ENCODE peak calls at places on chromosome 22, in five cellular contexts. S, B, T, Q and U are unnamed samples.

GRCh38 chr22:40107756-40108437 is 69.8 kb upstream of the TNRC6B start:
- DNase-seq in T (no peak), B (peak), Q (peak), S (peak), U (no peak)

GRCh38 chr22:19612866-19613572 is 88.8 kb upstream of the CLDN5 start:
- DNase-seq in Q (no peak), T (no peak), S (no peak), B (no peak), U (no peak)

GRCh38 chr22:39276461-39277134 is 31.8 kb upstream of the PDGFB start:
- DNase-seq in B (no peak), Q (no peak), T (no peak), S (no peak), U (no peak)

GRCh38 chr22:28907311-28908008 is 24.1 kb downstream of the ZNRF3 start:
- DNase-seq in T (no peak), B (no peak), S (no peak), Q (no peak), U (no peak)

GRCh38 chr22:23164091-23164490 is 16.2 kb upstream of the BCR start:
- DNase-seq in Q (no peak), T (no peak), B (no peak), S (no peak), U (no peak)

GRCh38 chr22:38871360-38872171 is 450 bp downstream of the CBX6 start:
- DNase-seq in Q (peak), B (no peak), T (no peak), S (no peak), U (peak)

GRCh38 chr22:42785706-42786499 is 65.2 kb upstream of the A4GALT start:
- DNase-seq in S (no peak), B (no peak), T (no peak), Q (no peak), U (no peak)

GRCh38 chr22:47027766-47028165 is 265.3 kb downstream of the TBC1D22A start:
- DNase-seq in T (no peak), Q (no peak), S (no peak), B (peak), U (no peak)

GRCh38 chr22:19878461-19879247 is 24.0 kb upstream of the GNB1L start:
- DNase-seq in B (no peak), Q (no peak), S (peak), T (peak), U (peak)

GRCh38 chr22:20319041-20319744 is 667 bp downstream of the DGCR6L start:
- DNase-seq in B (no peak), Q (no peak), S (no peak), T (no peak), U (peak)

GRCh38 chr22:41229215-41229614 is 11.5 kb downstream of the CHADL start:
- DNase-seq in B (no peak), Q (no peak), T (no peak), S (no peak), U (no peak)

GRCh38 chr22:39182478-39183030 is 30.1 kb upstream of the CBX7 start:
- DNase-seq in S (no peak), T (no peak), Q (no peak), B (no peak), U (peak)

GRCh38 chr22:39013923-39014722 is at the start of gene APOBEC3C:
- DNase-seq in Q (peak), S (peak), B (peak), T (peak), U (peak)

GRCh38 chr22:37999640-38000272 is 15.4 kb upstream of the SOX10 start:
- DNase-seq in B (no peak), T (peak), S (no peak), Q (peak), U (no peak)

GRCh38 chr22:28348613-28349012 is 331.0 kb downstream of the TTC28 start:
- DNase-seq in B (no peak), S (no peak), T (no peak), Q (no peak), U (no peak)

GRCh38 chr22:40932396-40932795 is 18.8 kb upstream of the RBX1 start:
- DNase-seq in Q (no peak), T (no peak), S (no peak), B (no peak), U (no peak)

GRCh38 chr22:39275814-39276443 is 31.1 kb upstream of the PDGFB start:
- DNase-seq in S (no peak), T (no peak), Q (no peak), B (no peak), U (no peak)

GRCh38 chr22:28341001-28341400 is 338.6 kb downstream of the TTC28 start:
- DNase-seq in T (no peak), Q (no peak), B (no peak), S (no peak), U (no peak)

GRCh38 chr22:24216541-24217209 is 28.2 kb downstream of the GGT5 start:
- DNase-seq in Q (no peak), S (no peak), T (no peak), B (no peak), U (no peak)

GRCh38 chr22:19822301-19823117 is 32.2 kb downstream of the GNB1L start:
- DNase-seq in S (no peak), B (peak), Q (peak), T (no peak), U (peak)

GRCh38 chr22:50059185-50059880 is 1.2 kb upstream of the TTLL8 start:
- DNase-seq in B (peak), S (no peak), Q (no peak), T (no peak), U (no peak)

DNA sequence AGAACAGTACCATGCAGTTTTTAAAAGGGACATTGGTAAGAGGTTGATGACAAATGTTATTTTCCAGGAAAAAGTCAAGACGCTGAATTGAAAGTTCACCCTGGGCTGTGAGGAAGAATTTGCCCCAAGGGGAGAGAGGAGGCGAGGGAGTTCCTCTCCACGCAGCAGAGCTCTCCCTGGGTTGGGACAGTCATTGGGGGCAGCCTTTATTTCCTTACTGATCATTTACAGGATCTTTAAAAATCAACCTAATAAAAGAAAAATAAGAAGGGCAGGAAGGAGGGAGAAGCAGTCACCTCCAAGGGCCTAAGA is 49.9 kb upstream of the WNT7B start:
- DNase-seq in B (no peak), T (no peak), S (no peak), Q (no peak), U (no peak)
- H3K4me3 ChIP-seq in B (peak), T (peak), S (no peak), Q (peak), U (peak)

GRCh38 chr22:31953251-31953650 is 8.9 kb downstream of the YWHAH start:
- DNase-seq in Q (no peak), S (no peak), B (no peak), T (no peak), U (no peak)

GRCh38 chr22:31952094-31952401 is 7.7 kb downstream of the YWHAH start:
- DNase-seq in B (no peak), S (no peak), T (no peak), Q (no peak), U (no peak)

GRCh38 chr22:31950226-31950625 is 5.9 kb downstream of the YWHAH start:
- DNase-seq in Q (no peak), B (no peak), T (no peak), S (no peak), U (no peak)

GRCh38 chr22:31952459-31952858 is 8.1 kb downstream of the YWHAH start:
- DNase-seq in S (no peak), B (no peak), Q (no peak), T (no peak), U (no peak)

GRCh38 chr22:31951201-31952093 is 7.1 kb downstream of the YWHAH start:
- DNase-seq in T (no peak), S (no peak), Q (no peak), B (no peak), U (no peak)
- H3K4me3 ChIP-seq in T (no peak), S (no peak), Q (peak), B (no peak), U (no peak)

GRCh38 chr22:48738204-48738980 is 1089.3 kb downstream of the BRD1 start:
- DNase-seq in Q (no peak), S (no peak), T (no peak), B (no peak), U (no peak)

GRCh38 chr22:48734359-48734758 is 1093.3 kb downstream of the BRD1 start:
- DNase-seq in B (no peak), S (no peak), T (no peak), Q (no peak), U (peak)

GRCh38 chr22:48737461-48738203 is 1090.0 kb downstream of the BRD1 start:
- DNase-seq in S (no peak), T (no peak), Q (no peak), B (no peak), U (no peak)

GRCh38 chr22:48734961-48735360 is 1092.7 kb downstream of the BRD1 start:
- DNase-seq in T (no peak), B (no peak), Q (no peak), S (no peak), U (peak)

DNA sequence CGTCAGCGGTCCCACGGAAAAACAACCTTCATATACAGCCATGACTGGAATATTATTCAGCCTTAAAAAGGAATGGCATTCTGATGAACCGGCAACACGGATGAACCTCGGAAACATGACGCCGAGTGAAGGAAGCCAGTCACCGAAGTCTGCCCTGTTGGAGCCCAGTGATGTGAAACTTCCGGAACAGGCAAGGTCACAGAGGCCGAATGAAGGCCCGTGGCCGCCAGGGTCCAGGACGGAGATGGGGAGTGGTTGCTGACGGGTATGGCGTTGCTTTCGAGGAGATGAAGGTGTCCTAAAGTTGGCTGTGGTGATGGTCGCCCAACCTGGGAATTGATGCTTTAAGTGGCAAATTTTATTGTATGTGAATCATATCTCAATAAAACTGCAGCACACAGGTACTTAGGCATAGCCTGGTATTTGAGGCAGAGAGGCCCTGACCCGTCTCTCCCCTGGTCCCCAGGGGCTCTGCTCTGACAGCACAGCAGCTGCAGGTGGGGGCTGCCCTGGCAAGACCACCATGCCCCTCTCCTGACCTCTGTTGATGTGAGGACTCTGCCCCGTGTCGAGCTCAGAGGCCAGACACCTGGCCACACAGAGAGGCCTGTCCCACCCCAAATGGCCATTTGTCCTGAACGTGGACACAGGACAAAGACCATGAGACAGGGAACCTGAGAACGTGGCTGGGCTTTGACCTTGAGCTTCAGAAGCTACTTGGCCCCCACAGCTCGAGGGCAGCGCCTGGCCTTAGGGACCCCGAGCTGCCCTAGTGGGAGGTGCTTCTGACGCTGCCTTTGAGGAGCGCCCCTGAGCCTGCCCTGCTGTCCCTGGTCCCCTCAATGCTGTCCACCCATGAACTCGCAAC is 1090.8 kb downstream of the BRD1 start:
- DNase-seq in S (no peak), T (no peak), B (no peak), Q (no peak), U (peak)
- H3K4me3 ChIP-seq in S (no peak), T (no peak), B (no peak), Q (no peak), U (no peak)

DNA sequence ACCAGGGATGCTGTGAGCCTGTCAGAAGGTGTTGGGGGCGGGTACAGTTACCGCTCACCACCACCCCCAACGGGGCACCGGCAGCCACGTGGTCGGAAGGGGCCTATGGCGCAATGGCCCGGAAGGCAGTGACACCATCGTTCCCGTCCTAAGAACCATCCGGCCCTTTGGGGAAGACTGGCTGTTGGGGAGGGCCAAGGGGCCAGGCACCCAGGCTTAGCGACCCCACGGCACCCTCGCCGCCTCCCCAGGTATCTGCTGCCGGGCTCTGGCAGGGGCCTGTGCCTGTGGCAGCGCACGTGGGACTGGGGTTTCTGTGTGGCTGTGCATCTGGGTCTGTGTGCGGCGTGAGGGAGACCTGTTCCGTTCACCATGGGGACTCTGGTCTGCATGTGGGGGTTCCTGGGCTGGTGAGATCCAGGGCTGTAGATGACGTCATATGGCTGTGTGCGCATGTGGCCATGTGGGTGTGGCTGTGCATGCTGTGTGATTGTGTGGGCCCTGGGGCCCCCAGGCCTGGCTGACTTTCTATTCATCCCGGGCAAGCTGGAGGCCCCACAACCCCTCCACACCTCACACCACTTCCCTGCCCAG is 703 bp downstream of the OSM start:
- DNase-seq in B (peak), Q (no peak), T (no peak), S (peak), U (peak)
- H3K4me3 ChIP-seq in B (peak), Q (peak), T (peak), S (peak), U (peak)

GRCh38 chr22:36253523-36254490 is 874 bp downstream of the APOL1 start:
- DNase-seq in Q (no peak), S (no peak), B (peak), T (peak), U (peak)
- H3K4me3 ChIP-seq in Q (peak), S (peak), B (peak), T (peak), U (peak)